ENCODE peak calls at places on chromosome 10, in nine cellular contexts. One of them, this sample, is unnamed.
A peak's percentile ranks its signal among the peaks of the same experiment; 100 is the strongest.

GRCh38 chr10:96656839-96657238 is 63.5 kb downstream of the PIK3AP1 start:
- DNase-seq in hepatocyte: no peak
- DNase-seq in psoas muscle: no peak
- DNase-seq in upper lobe of right lung: no peak
- DNase-seq in fibroblast of lung: no peak
- DNase-seq in neuronal stem cell: no peak
- DNase-seq in small intestine: no peak
- DNase-seq in CD8-positive, alpha-beta memory T cell: no peak
- DNase-seq in ovary: no peak
- DNase-seq in this sample: no peak

GRCh38 chr10:59967079-59967478 is 60.7 kb upstream of the CCDC6 start:
- DNase-seq in ovary: no peak
- DNase-seq in upper lobe of right lung: no peak
- DNase-seq in CD8-positive, alpha-beta memory T cell: no peak
- DNase-seq in neuronal stem cell: no peak
- DNase-seq in hepatocyte: no peak
- DNase-seq in psoas muscle: no peak
- DNase-seq in fibroblast of lung: no peak
- DNase-seq in small intestine: no peak
- DNase-seq in this sample: no peak

GRCh38 chr10:58089739-58090138 is 178.0 kb downstream of the IPMK start:
- DNase-seq in small intestine: no peak
- DNase-seq in hepatocyte: no peak
- DNase-seq in CD8-positive, alpha-beta memory T cell: no peak
- DNase-seq in upper lobe of right lung: no peak
- DNase-seq in ovary: no peak
- DNase-seq in fibroblast of lung: no peak
- DNase-seq in psoas muscle: no peak
- DNase-seq in neuronal stem cell: no peak
- DNase-seq in this sample: no peak

GRCh38 chr10:67793313-67793712 is 44.7 kb downstream of the DNAJC12 start:
- DNase-seq in small intestine: no peak
- DNase-seq in upper lobe of right lung: no peak
- DNase-seq in hepatocyte: no peak
- DNase-seq in psoas muscle: no peak
- DNase-seq in CD8-positive, alpha-beta memory T cell: no peak
- DNase-seq in ovary: no peak
- DNase-seq in fibroblast of lung: no peak
- DNase-seq in neuronal stem cell: no peak
- DNase-seq in this sample: no peak

GRCh38 chr10:100829103-100829870 is 83.5 kb upstream of the SLF2 start:
- DNase-seq in fibroblast of lung: peak; percentile 3
- DNase-seq in psoas muscle: no peak
- DNase-seq in ovary: no peak
- DNase-seq in neuronal stem cell: no peak
- DNase-seq in upper lobe of right lung: no peak
- DNase-seq in small intestine: no peak
- DNase-seq in hepatocyte: no peak
- DNase-seq in CD8-positive, alpha-beta memory T cell: no peak
- DNase-seq in this sample: no peak

GRCh38 chr10:70404906-70405824 is 1.2 kb downstream of the EIF4EBP2 start:
- DNase-seq in ovary: peak; percentile 83
- DNase-seq in neuronal stem cell: no peak
- DNase-seq in upper lobe of right lung: peak; percentile 82
- DNase-seq in hepatocyte: peak; percentile 85
- DNase-seq in CD8-positive, alpha-beta memory T cell: peak; percentile 28
- DNase-seq in small intestine: peak; percentile 92
- DNase-seq in psoas muscle: peak; percentile 79
- DNase-seq in fibroblast of lung: peak; percentile 99
- DNase-seq in this sample: peak; percentile 86

GRCh38 chr10:21052709-21053104 is 155.6 kb upstream of the NEBL start:
- DNase-seq in fibroblast of lung: no peak
- DNase-seq in ovary: no peak
- DNase-seq in CD8-positive, alpha-beta memory T cell: no peak
- DNase-seq in small intestine: no peak
- DNase-seq in psoas muscle: no peak
- DNase-seq in hepatocyte: no peak
- DNase-seq in upper lobe of right lung: no peak
- DNase-seq in neuronal stem cell: no peak
- DNase-seq in this sample: no peak

GRCh38 chr10:126516515-126516914 is 128.2 kb upstream of the ADAM12 start:
- DNase-seq in fibroblast of lung: no peak
- DNase-seq in psoas muscle: no peak
- DNase-seq in neuronal stem cell: no peak
- DNase-seq in ovary: no peak
- DNase-seq in hepatocyte: no peak
- DNase-seq in CD8-positive, alpha-beta memory T cell: no peak
- DNase-seq in small intestine: no peak
- DNase-seq in upper lobe of right lung: no peak
- DNase-seq in this sample: no peak

GRCh38 chr10:114404171-114405010 is at the start of gene AFAP1L2:
- DNase-seq in fibroblast of lung: no peak
- DNase-seq in hepatocyte: peak; percentile 69
- DNase-seq in ovary: peak; percentile 60
- DNase-seq in upper lobe of right lung: no peak
- DNase-seq in psoas muscle: peak; percentile 32
- DNase-seq in small intestine: peak; percentile 76
- DNase-seq in neuronal stem cell: no peak
- DNase-seq in CD8-positive, alpha-beta memory T cell: no peak
- DNase-seq in this sample: no peak

GRCh38 chr10:90644165-90644564 is 213.7 kb downstream of the HTR7 start:
- DNase-seq in ovary: no peak
- DNase-seq in upper lobe of right lung: no peak
- DNase-seq in hepatocyte: no peak
- DNase-seq in fibroblast of lung: no peak
- DNase-seq in small intestine: no peak
- DNase-seq in psoas muscle: no peak
- DNase-seq in CD8-positive, alpha-beta memory T cell: no peak
- DNase-seq in neuronal stem cell: no peak
- DNase-seq in this sample: no peak

GRCh38 chr10:30392564-30392990 is 41.4 kb upstream of the MAP3K8 start:
- DNase-seq in psoas muscle: peak; percentile 68
- DNase-seq in upper lobe of right lung: peak; percentile 85
- DNase-seq in small intestine: peak; percentile 84
- DNase-seq in ovary: peak; percentile 61
- DNase-seq in hepatocyte: peak; percentile 86
- DNase-seq in CD8-positive, alpha-beta memory T cell: peak; percentile 65
- DNase-seq in fibroblast of lung: peak; percentile 54
- DNase-seq in neuronal stem cell: peak; percentile 71
- DNase-seq in this sample: peak; percentile 66

DNA sequence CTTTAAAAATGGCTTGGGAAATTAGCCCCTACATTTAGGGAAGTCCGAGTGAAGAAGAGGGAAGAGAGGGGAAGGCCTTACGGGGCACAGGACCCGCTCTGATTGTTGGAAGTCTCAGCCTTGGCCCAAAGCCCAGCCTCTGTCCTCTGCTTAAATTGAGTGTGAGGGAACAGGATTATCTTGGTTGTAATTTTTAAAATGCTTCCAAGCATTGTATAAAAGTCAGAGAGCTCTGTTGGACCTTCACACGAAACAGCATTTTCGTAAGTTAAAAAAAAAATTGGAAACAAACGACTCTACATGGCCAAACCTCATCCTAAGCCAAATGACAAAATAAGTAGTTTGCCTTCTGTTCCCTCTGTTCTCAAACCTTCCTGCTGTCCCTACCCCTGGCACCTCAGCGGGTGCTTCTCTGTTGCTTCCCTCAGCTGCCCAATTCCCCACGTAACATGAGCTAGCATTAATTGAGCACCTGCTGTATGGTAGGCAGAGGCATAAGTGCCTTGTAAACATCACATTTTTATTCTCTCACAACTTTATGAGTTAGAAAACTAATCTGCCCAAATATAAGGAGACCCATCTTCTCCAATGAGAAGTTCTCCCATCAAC is 83.0 kb downstream of the FRMD4A start:
- DNase-seq in upper lobe of right lung: no peak
- DNase-seq in psoas muscle: peak; percentile 17
- DNase-seq in hepatocyte: no peak
- DNase-seq in small intestine: no peak
- DNase-seq in ovary: peak; percentile 32
- DNase-seq in CD8-positive, alpha-beta memory T cell: no peak
- DNase-seq in neuronal stem cell: no peak
- DNase-seq in fibroblast of lung: peak; percentile 20
- DNase-seq in this sample: peak; percentile 19
- H3K4me1 ChIP-seq in upper lobe of right lung: no peaks in the 10 kb centered on the region
- H3K4me1 ChIP-seq in psoas muscle: no peaks in the 10 kb centered on the region
- H3K4me1 ChIP-seq in hepatocyte: no peaks in the 10 kb centered on the region
- H3K4me1 ChIP-seq in small intestine: no peaks in the 10 kb centered on the region
- H3K4me1 ChIP-seq in ovary: peaks cover 1% of the 10 kb centered on the region
- H3K4me1 ChIP-seq in CD8-positive, alpha-beta memory T cell: no peaks in the 10 kb centered on the region
- H3K4me1 ChIP-seq in neuronal stem cell: no peaks in the 10 kb centered on the region
- H3K4me1 ChIP-seq in fibroblast of lung: no peaks in the 10 kb centered on the region
- H3K4me1 ChIP-seq in this sample: no peaks in the 10 kb centered on the region

GRCh38 chr10:22554481-22555182 is 159.7 kb downstream of the PIP4K2A start:
- DNase-seq in hepatocyte: peak; percentile 83
- DNase-seq in small intestine: no peak
- DNase-seq in upper lobe of right lung: peak; percentile 78
- DNase-seq in neuronal stem cell: peak; percentile 54
- DNase-seq in psoas muscle: peak; percentile 59
- DNase-seq in ovary: peak; percentile 82
- DNase-seq in fibroblast of lung: peak; percentile 93
- DNase-seq in CD8-positive, alpha-beta memory T cell: no peak
- DNase-seq in this sample: peak; percentile 61
- H3K4me3 ChIP-seq in hepatocyte: no peak overlapping the region
- H3K4me3 ChIP-seq in small intestine: no peak overlapping the region
- H3K4me3 ChIP-seq in upper lobe of right lung: peak overlapping the region; percentile 27
- H3K4me3 ChIP-seq in neuronal stem cell: peak overlapping the region; percentile 22
- H3K4me3 ChIP-seq in psoas muscle: peak overlapping the region; percentile 56
- H3K4me3 ChIP-seq in ovary: peak overlapping the region; percentile 31
- H3K4me3 ChIP-seq in fibroblast of lung: peak overlapping the region; percentile 38
- H3K4me3 ChIP-seq in CD8-positive, alpha-beta memory T cell: no peak overlapping the region
- H3K4me3 ChIP-seq in this sample: peak overlapping the region; percentile 31

DNA sequence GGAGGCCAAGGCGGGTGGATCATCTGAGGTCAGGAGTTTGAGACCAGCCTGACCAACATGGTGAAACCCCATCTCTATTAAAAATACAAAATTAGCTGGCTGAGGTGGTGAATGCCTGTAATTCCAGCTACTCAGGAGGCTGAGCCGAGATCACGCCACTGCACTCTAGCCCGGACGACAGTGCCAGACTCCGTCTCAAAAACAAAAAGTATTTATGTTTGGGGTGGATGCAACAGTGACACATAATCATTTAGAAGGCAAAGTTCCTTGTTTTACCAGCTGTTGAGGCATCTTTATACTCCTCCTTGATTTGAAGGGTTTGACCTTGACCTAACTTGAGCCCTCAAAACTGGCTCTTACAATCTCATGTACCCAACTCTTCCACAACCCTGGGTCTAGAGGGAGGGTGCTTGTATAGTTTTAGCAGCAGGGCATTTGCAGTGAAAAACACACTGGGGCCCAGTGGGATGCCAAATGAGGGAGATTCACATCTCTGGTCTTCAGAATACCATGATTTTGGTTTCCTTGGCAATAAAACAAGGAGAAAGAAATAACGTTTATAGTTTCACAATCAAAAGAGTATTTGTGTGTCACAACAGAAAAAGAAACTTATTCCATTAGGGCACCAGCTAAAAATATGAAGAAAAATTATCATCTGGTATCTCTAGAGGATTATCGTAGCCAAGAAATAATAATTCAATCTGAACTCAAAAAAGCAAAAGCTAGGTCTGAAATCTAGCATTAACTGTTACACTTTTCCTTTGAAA is 14.2 kb upstream of the TMEM254 start:
- DNase-seq in psoas muscle: no peak
- DNase-seq in CD8-positive, alpha-beta memory T cell: no peak
- DNase-seq in upper lobe of right lung: no peak
- DNase-seq in fibroblast of lung: no peak
- DNase-seq in neuronal stem cell: no peak
- DNase-seq in ovary: no peak
- DNase-seq in small intestine: no peak
- DNase-seq in hepatocyte: no peak
- DNase-seq in this sample: no peak
- H3K27ac ChIP-seq in psoas muscle: peak overlapping the region; percentile 23
- H3K27ac ChIP-seq in CD8-positive, alpha-beta memory T cell: no peak overlapping the region
- H3K27ac ChIP-seq in upper lobe of right lung: peak overlapping the region; percentile 25
- H3K27ac ChIP-seq in fibroblast of lung: no peak overlapping the region
- H3K27ac ChIP-seq in neuronal stem cell: no peak overlapping the region
- H3K27ac ChIP-seq in ovary: no peak overlapping the region
- H3K27ac ChIP-seq in small intestine: peak overlapping the region; percentile 39
- H3K27ac ChIP-seq in hepatocyte: no peak overlapping the region
- H3K27ac ChIP-seq in this sample: peak overlapping the region; percentile 40

GRCh38 chr10:103736763-103737162 is 118.6 kb downstream of the SH3PXD2A start:
- DNase-seq in hepatocyte: no peak
- DNase-seq in small intestine: peak; percentile 37
- DNase-seq in neuronal stem cell: peak; percentile 38
- DNase-seq in psoas muscle: no peak
- DNase-seq in CD8-positive, alpha-beta memory T cell: no peak
- DNase-seq in ovary: no peak
- DNase-seq in fibroblast of lung: no peak
- DNase-seq in upper lobe of right lung: no peak
- DNase-seq in this sample: no peak

GRCh38 chr10:103737735-103738367 is 117.5 kb downstream of the SH3PXD2A start:
- DNase-seq in hepatocyte: no peak
- DNase-seq in small intestine: no peak
- DNase-seq in CD8-positive, alpha-beta memory T cell: no peak
- DNase-seq in neuronal stem cell: no peak
- DNase-seq in fibroblast of lung: no peak
- DNase-seq in ovary: no peak
- DNase-seq in upper lobe of right lung: no peak
- DNase-seq in psoas muscle: no peak
- DNase-seq in this sample: no peak

GRCh38 chr10:103740683-103741082 is 114.7 kb downstream of the SH3PXD2A start:
- DNase-seq in upper lobe of right lung: no peak
- DNase-seq in neuronal stem cell: no peak
- DNase-seq in fibroblast of lung: no peak
- DNase-seq in psoas muscle: no peak
- DNase-seq in small intestine: no peak
- DNase-seq in ovary: peak; percentile 36
- DNase-seq in hepatocyte: no peak
- DNase-seq in CD8-positive, alpha-beta memory T cell: no peak
- DNase-seq in this sample: no peak

GRCh38 chr10:103736044-103736443 is 119.3 kb downstream of the SH3PXD2A start:
- DNase-seq in small intestine: no peak
- DNase-seq in psoas muscle: no peak
- DNase-seq in CD8-positive, alpha-beta memory T cell: no peak
- DNase-seq in fibroblast of lung: no peak
- DNase-seq in upper lobe of right lung: no peak
- DNase-seq in hepatocyte: no peak
- DNase-seq in ovary: no peak
- DNase-seq in neuronal stem cell: no peak
- DNase-seq in this sample: no peak

DNA sequence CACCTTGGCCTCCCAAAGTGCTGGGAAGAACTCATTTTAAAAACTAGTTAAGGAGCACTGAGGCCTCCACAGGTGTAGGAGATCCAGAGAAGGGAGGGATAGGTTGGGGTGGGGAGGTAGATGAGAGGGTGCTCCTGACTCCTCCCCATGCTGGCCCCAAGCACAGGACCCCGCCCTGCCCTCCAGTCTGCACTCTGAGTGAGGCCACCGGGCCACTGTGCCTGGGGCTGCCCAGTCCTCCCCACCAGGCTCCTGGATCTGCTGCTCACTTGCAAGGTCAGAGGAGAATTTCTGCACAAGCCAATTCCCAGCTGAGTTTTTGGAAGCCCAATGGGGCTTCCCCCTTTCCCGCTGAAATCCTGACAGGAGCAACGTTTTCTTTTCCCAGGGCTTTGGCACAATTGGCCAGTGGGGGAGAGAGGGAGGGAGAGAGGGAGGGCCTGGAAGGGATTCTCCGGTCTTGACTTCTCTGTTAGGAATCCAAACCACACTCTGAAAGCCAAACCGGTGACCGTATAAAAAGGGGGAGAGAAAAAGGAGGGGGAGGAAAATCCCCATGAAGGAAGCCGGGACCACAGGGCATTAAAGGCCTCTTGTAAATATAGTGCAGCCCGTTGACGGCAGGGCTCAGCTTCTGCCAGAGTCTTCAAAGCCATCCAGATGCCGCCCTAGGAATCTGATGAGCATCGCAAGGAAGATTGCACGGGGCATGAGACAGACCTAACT is 116.2 kb downstream of the SH3PXD2A start:
- DNase-seq in ovary: peak; percentile 80
- DNase-seq in fibroblast of lung: peak; percentile 94
- DNase-seq in neuronal stem cell: peak; percentile 30
- DNase-seq in upper lobe of right lung: no peak
- DNase-seq in CD8-positive, alpha-beta memory T cell: no peak
- DNase-seq in psoas muscle: peak; percentile 42
- DNase-seq in small intestine: no peak
- DNase-seq in hepatocyte: peak; percentile 75
- DNase-seq in this sample: peak; percentile 66
- H3K4me1 ChIP-seq in ovary: peaks cover 5% of the 10 kb centered on the region
- H3K4me1 ChIP-seq in fibroblast of lung: peaks cover 18% of the 10 kb centered on the region
- H3K4me1 ChIP-seq in neuronal stem cell: peaks cover 20% of the 10 kb centered on the region
- H3K4me1 ChIP-seq in upper lobe of right lung: peaks cover 17% of the 10 kb centered on the region
- H3K4me1 ChIP-seq in CD8-positive, alpha-beta memory T cell: no peaks in the 10 kb centered on the region
- H3K4me1 ChIP-seq in psoas muscle: peaks cover 39% of the 10 kb centered on the region
- H3K4me1 ChIP-seq in small intestine: no peaks in the 10 kb centered on the region
- H3K4me1 ChIP-seq in hepatocyte: peaks cover 19% of the 10 kb centered on the region
- H3K4me1 ChIP-seq in this sample: peaks cover 33% of the 10 kb centered on the region